ENCODE peak calls at places on chromosomes 12 and 14, in eight cellular contexts. One of them, this sample, is unnamed.

GRCh38 chr12:123960029-123960428 is 12.6 kb downstream of the CCDC92 start:
- DNase-seq in uterus: no peak
- DNase-seq in cardiac muscle cell: no peak
- DNase-seq in activated T-helper 1 cell treated with anti-CD3 and anti-CD28 coated beads, Interleukin-2, amount 50 U/mL, for 16 hours: no peak
- DNase-seq in EH: no peak
- DNase-seq in A549: no peak
- DNase-seq in posterior cingulate gyrus: no peak
- DNase-seq in mesendoderm: no peak
- DNase-seq in this sample: no peak

GRCh38 chr12:67415473-67415872 is 146.3 kb downstream of the CAND1 start:
- DNase-seq in cardiac muscle cell: peak; percentile 65
- DNase-seq in uterus: no peak
- DNase-seq in activated T-helper 1 cell treated with anti-CD3 and anti-CD28 coated beads, Interleukin-2, amount 50 U/mL, for 16 hours: no peak
- DNase-seq in A549: no peak
- DNase-seq in EH: peak; percentile 71
- DNase-seq in posterior cingulate gyrus: peak; percentile 27
- DNase-seq in mesendoderm: peak; percentile 71
- DNase-seq in this sample: no peak

GRCh38 chr14:69880051-69880487 is 853 bp downstream of the SMOC1 start:
- DNase-seq in cardiac muscle cell: peak; percentile 61
- DNase-seq in EH: no peak
- DNase-seq in activated T-helper 1 cell treated with anti-CD3 and anti-CD28 coated beads, Interleukin-2, amount 50 U/mL, for 16 hours: no peak
- DNase-seq in mesendoderm: peak; percentile 19
- DNase-seq in A549: no peak
- DNase-seq in uterus: no peak
- DNase-seq in posterior cingulate gyrus: no peak
- DNase-seq in this sample: no peak

GRCh38 chr12:85632390-85632789 is 203.8 kb downstream of the RASSF9 start:
- DNase-seq in posterior cingulate gyrus: no peak
- DNase-seq in A549: no peak
- DNase-seq in mesendoderm: no peak
- DNase-seq in activated T-helper 1 cell treated with anti-CD3 and anti-CD28 coated beads, Interleukin-2, amount 50 U/mL, for 16 hours: no peak
- DNase-seq in cardiac muscle cell: no peak
- DNase-seq in EH: peak; percentile 17
- DNase-seq in uterus: no peak
- DNase-seq in this sample: no peak

GRCh38 chr14:36167431-36167830 is 9.1 kb downstream of the PTCSC3 start:
- DNase-seq in A549: no peak
- DNase-seq in posterior cingulate gyrus: no peak
- DNase-seq in cardiac muscle cell: no peak
- DNase-seq in EH: no peak
- DNase-seq in mesendoderm: peak; percentile 15
- DNase-seq in activated T-helper 1 cell treated with anti-CD3 and anti-CD28 coated beads, Interleukin-2, amount 50 U/mL, for 16 hours: no peak
- DNase-seq in uterus: no peak
- DNase-seq in this sample: no peak

GRCh38 chr12:33588082-33588712 is 148.6 kb upstream of the SYT10 start:
- DNase-seq in cardiac muscle cell: no peak
- DNase-seq in activated T-helper 1 cell treated with anti-CD3 and anti-CD28 coated beads, Interleukin-2, amount 50 U/mL, for 16 hours: no peak
- DNase-seq in uterus: no peak
- DNase-seq in EH: peak; percentile 1
- DNase-seq in A549: no peak
- DNase-seq in mesendoderm: peak; percentile 87
- DNase-seq in posterior cingulate gyrus: no peak
- DNase-seq in this sample: no peak

GRCh38 chr12:113030875-113031525 is 25.5 kb upstream of the DTX1 start:
- DNase-seq in cardiac muscle cell: peak; percentile 63
- DNase-seq in EH: peak; percentile 69
- DNase-seq in A549: peak; percentile 72
- DNase-seq in mesendoderm: peak; percentile 87
- DNase-seq in activated T-helper 1 cell treated with anti-CD3 and anti-CD28 coated beads, Interleukin-2, amount 50 U/mL, for 16 hours: no peak
- DNase-seq in uterus: no peak
- DNase-seq in posterior cingulate gyrus: peak; percentile 10
- DNase-seq in this sample: no peak

GRCh38 chr12:91628656-91629055 is 446.0 kb upstream of the DCN start:
- DNase-seq in cardiac muscle cell: no peak
- DNase-seq in posterior cingulate gyrus: no peak
- DNase-seq in EH: peak; percentile 4
- DNase-seq in mesendoderm: no peak
- DNase-seq in activated T-helper 1 cell treated with anti-CD3 and anti-CD28 coated beads, Interleukin-2, amount 50 U/mL, for 16 hours: no peak
- DNase-seq in A549: no peak
- DNase-seq in uterus: no peak
- DNase-seq in this sample: no peak

GRCh38 chr14:93274055-93274806 is 58.6 kb downstream of the BTBD7 start:
- DNase-seq in mesendoderm: no peak
- DNase-seq in cardiac muscle cell: no peak
- DNase-seq in EH: no peak
- DNase-seq in uterus: no peak
- DNase-seq in posterior cingulate gyrus: no peak
- DNase-seq in activated T-helper 1 cell treated with anti-CD3 and anti-CD28 coated beads, Interleukin-2, amount 50 U/mL, for 16 hours: no peak
- DNase-seq in A549: no peak
- DNase-seq in this sample: no peak

GRCh38 chr14:35337557-35338255 is 45.5 kb downstream of the PSMA6 start:
- DNase-seq in uterus: no peak
- DNase-seq in cardiac muscle cell: no peak
- DNase-seq in A549: no peak
- DNase-seq in posterior cingulate gyrus: no peak
- DNase-seq in mesendoderm: peak; percentile 90
- DNase-seq in activated T-helper 1 cell treated with anti-CD3 and anti-CD28 coated beads, Interleukin-2, amount 50 U/mL, for 16 hours: no peak
- DNase-seq in EH: no peak
- DNase-seq in this sample: no peak

GRCh38 chr14:90242444-90242843 is 13.9 kb upstream of the PSMC1 start:
- DNase-seq in EH: no peak
- DNase-seq in cardiac muscle cell: no peak
- DNase-seq in mesendoderm: no peak
- DNase-seq in uterus: no peak
- DNase-seq in A549: no peak
- DNase-seq in posterior cingulate gyrus: no peak
- DNase-seq in activated T-helper 1 cell treated with anti-CD3 and anti-CD28 coated beads, Interleukin-2, amount 50 U/mL, for 16 hours: no peak
- DNase-seq in this sample: no peak

GRCh38 chr14:52314521-52315354 is 626 bp downstream of the PTGER2 start:
- DNase-seq in EH: peak; percentile 30
- DNase-seq in cardiac muscle cell: peak; percentile 31
- DNase-seq in A549: peak; percentile 27
- DNase-seq in mesendoderm: peak; percentile 42
- DNase-seq in activated T-helper 1 cell treated with anti-CD3 and anti-CD28 coated beads, Interleukin-2, amount 50 U/mL, for 16 hours: peak; percentile 11
- DNase-seq in uterus: peak; percentile 36
- DNase-seq in posterior cingulate gyrus: peak; percentile 6
- DNase-seq in this sample: no peak

GRCh38 chr12:105967038-105967776 is 171.5 kb downstream of the NUAK1 start:
- DNase-seq in posterior cingulate gyrus: no peak
- DNase-seq in EH: peak; percentile 62
- DNase-seq in A549: no peak
- DNase-seq in activated T-helper 1 cell treated with anti-CD3 and anti-CD28 coated beads, Interleukin-2, amount 50 U/mL, for 16 hours: no peak
- DNase-seq in mesendoderm: no peak
- DNase-seq in uterus: no peak
- DNase-seq in cardiac muscle cell: no peak
- DNase-seq in this sample: no peak

GRCh38 chr12:14256139-14256538 is 109.3 kb upstream of the ATF7IP start:
- DNase-seq in EH: peak; percentile 61
- DNase-seq in activated T-helper 1 cell treated with anti-CD3 and anti-CD28 coated beads, Interleukin-2, amount 50 U/mL, for 16 hours: no peak
- DNase-seq in A549: no peak
- DNase-seq in cardiac muscle cell: no peak
- DNase-seq in posterior cingulate gyrus: no peak
- DNase-seq in mesendoderm: no peak
- DNase-seq in uterus: no peak
- DNase-seq in this sample: no peak

GRCh38 chr12:117587646-117588287 is 226.3 kb upstream of the NOS1 start:
- DNase-seq in A549: peak; percentile 77
- DNase-seq in cardiac muscle cell: peak; percentile 65
- DNase-seq in uterus: no peak
- DNase-seq in mesendoderm: peak; percentile 58
- DNase-seq in activated T-helper 1 cell treated with anti-CD3 and anti-CD28 coated beads, Interleukin-2, amount 50 U/mL, for 16 hours: no peak
- DNase-seq in posterior cingulate gyrus: peak; percentile 32
- DNase-seq in EH: peak; percentile 32
- DNase-seq in this sample: peak; percentile 18

GRCh38 chr12:98149270-98149669 is 366.1 kb upstream of the TMPO start:
- DNase-seq in EH: no peak
- DNase-seq in posterior cingulate gyrus: no peak
- DNase-seq in cardiac muscle cell: no peak
- DNase-seq in uterus: no peak
- DNase-seq in activated T-helper 1 cell treated with anti-CD3 and anti-CD28 coated beads, Interleukin-2, amount 50 U/mL, for 16 hours: no peak
- DNase-seq in mesendoderm: no peak
- DNase-seq in A549: no peak
- DNase-seq in this sample: no peak

GRCh38 chr12:75854681-75855309 is 176.8 kb downstream of the PHLDA1 start:
- DNase-seq in posterior cingulate gyrus: no peak
- DNase-seq in cardiac muscle cell: no peak
- DNase-seq in mesendoderm: no peak
- DNase-seq in uterus: no peak
- DNase-seq in A549: no peak
- DNase-seq in EH: peak; percentile 81
- DNase-seq in activated T-helper 1 cell treated with anti-CD3 and anti-CD28 coated beads, Interleukin-2, amount 50 U/mL, for 16 hours: no peak
- DNase-seq in this sample: no peak

GRCh38 chr12:71857657-71858056 is 18.1 kb downstream of the TBC1D15 start:
- DNase-seq in posterior cingulate gyrus: no peak
- DNase-seq in A549: no peak
- DNase-seq in uterus: no peak
- DNase-seq in mesendoderm: no peak
- DNase-seq in EH: no peak
- DNase-seq in activated T-helper 1 cell treated with anti-CD3 and anti-CD28 coated beads, Interleukin-2, amount 50 U/mL, for 16 hours: no peak
- DNase-seq in cardiac muscle cell: no peak
- DNase-seq in this sample: no peak

GRCh38 chr14:30223385-30223785 is 295.7 kb upstream of the PRKD1 start:
- DNase-seq in EH: peak; percentile 87
- DNase-seq in mesendoderm: peak; percentile 54
- DNase-seq in posterior cingulate gyrus: no peak
- DNase-seq in activated T-helper 1 cell treated with anti-CD3 and anti-CD28 coated beads, Interleukin-2, amount 50 U/mL, for 16 hours: no peak
- DNase-seq in cardiac muscle cell: no peak
- DNase-seq in A549: peak; percentile 18
- DNase-seq in uterus: peak; percentile 58
- DNase-seq in this sample: no peak

GRCh38 chr12:104910196-104910840 is 47.8 kb downstream of the SLC41A2 start:
- DNase-seq in EH: peak; percentile 19
- DNase-seq in cardiac muscle cell: no peak
- DNase-seq in mesendoderm: no peak
- DNase-seq in A549: no peak
- DNase-seq in activated T-helper 1 cell treated with anti-CD3 and anti-CD28 coated beads, Interleukin-2, amount 50 U/mL, for 16 hours: no peak
- DNase-seq in posterior cingulate gyrus: no peak
- DNase-seq in uterus: no peak
- DNase-seq in this sample: no peak

GRCh38 chr12:84070311-84070710 is 842.3 kb downstream of the SLC6A15 start:
- DNase-seq in posterior cingulate gyrus: no peak
- DNase-seq in activated T-helper 1 cell treated with anti-CD3 and anti-CD28 coated beads, Interleukin-2, amount 50 U/mL, for 16 hours: no peak
- DNase-seq in A549: no peak
- DNase-seq in mesendoderm: no peak
- DNase-seq in cardiac muscle cell: no peak
- DNase-seq in uterus: peak; percentile 26
- DNase-seq in EH: peak; percentile 98
- DNase-seq in this sample: no peak

GRCh38 chr12:13817131-13817530 is 164.3 kb downstream of the GRIN2B start:
- DNase-seq in A549: peak; percentile 6
- DNase-seq in activated T-helper 1 cell treated with anti-CD3 and anti-CD28 coated beads, Interleukin-2, amount 50 U/mL, for 16 hours: no peak
- DNase-seq in uterus: no peak
- DNase-seq in posterior cingulate gyrus: no peak
- DNase-seq in cardiac muscle cell: no peak
- DNase-seq in EH: no peak
- DNase-seq in mesendoderm: no peak
- DNase-seq in this sample: no peak

GRCh38 chr12:72267974-72268373 is 4.2 kb upstream of the TRHDE start:
- DNase-seq in A549: no peak
- DNase-seq in EH: peak; percentile 53
- DNase-seq in cardiac muscle cell: no peak
- DNase-seq in uterus: no peak
- DNase-seq in posterior cingulate gyrus: no peak
- DNase-seq in mesendoderm: peak; percentile 6
- DNase-seq in activated T-helper 1 cell treated with anti-CD3 and anti-CD28 coated beads, Interleukin-2, amount 50 U/mL, for 16 hours: no peak
- DNase-seq in this sample: no peak

This sample was measured in C1 segment of cervical spinal cord.